ENCODE peak calls at places on chromosome X, in eight cellular contexts. R, T, L, S, I, N, X and A are unnamed samples.

GRCh38 chrX:130053236-130053635 is 57.1 kb downstream of the ELF4 start:
- DNase-seq in R (no peak), L (no peak), N (no peak), X (no peak), T (no peak), S (no peak), I (no peak), A (no peak)

GRCh38 chrX:13717697-13718483 is 16.5 kb downstream of the TRAPPC2 start:
- DNase-seq in X (no peak), T (no peak), N (no peak), S (peak; percentile 43), L (no peak), I (no peak), R (no peak), A (no peak)

GRCh38 chrX:40096395-40097091 is 1.2 kb downstream of the BCOR start:
- DNase-seq in L (peak; percentile 30), S (no peak), N (peak; percentile 36), X (no peak), I (no peak), R (no peak), T (peak; percentile 60), A (peak; percentile 31)

GRCh38 chrX:115449742-115450141 is 111.2 kb upstream of the PLS3 start:
- DNase-seq in S (no peak), R (no peak), I (no peak), L (no peak), X (no peak), N (no peak), T (peak; percentile 56), A (peak; percentile 13)

GRCh38 chrX:153388722-153389459 is 12.3 kb downstream of the PNMA6E start:
- DNase-seq in L (no peak), N (no peak), R (no peak), T (no peak), S (no peak), I (no peak), X (no peak), A (no peak)

GRCh38 chrX:13110427-13111324 is 66.3 kb upstream of the FAM9C start:
- DNase-seq in R (peak; percentile 79), S (peak; percentile 83), T (peak; percentile 30), X (no peak), N (peak; percentile 62), I (no peak), L (no peak), A (peak; percentile 92)

GRCh38 chrX:96770315-96770714 is 85.7 kb downstream of the DIAPH2 start:
- DNase-seq in I (no peak), X (no peak), T (no peak), R (peak; percentile 6), S (no peak), N (peak; percentile 7), L (no peak), A (peak; percentile 29)

GRCh38 chrX:3522016-3522690 is 175.7 kb upstream of the MXRA5 start:
- DNase-seq in R (no peak), X (no peak), S (peak; percentile 79), I (no peak), L (no peak), N (no peak), T (no peak), A (no peak)

GRCh38 chrX:47232197-47232802 is 509 bp upstream of the USP11 start:
- DNase-seq in I (no peak), S (no peak), X (no peak), L (no peak), N (no peak), R (peak; percentile 46), T (no peak), A (no peak)

GRCh38 chrX:23616361-23616760 is 50.9 kb upstream of the PRDX4 start:
- DNase-seq in X (no peak), L (no peak), R (peak; percentile 37), N (peak; percentile 8), S (no peak), T (no peak), I (no peak), A (peak; percentile 27)

GRCh38 chrX:69021095-69021494 is 144.2 kb downstream of the PJA1 start:
- DNase-seq in T (no peak), R (no peak), S (no peak), N (no peak), I (no peak), L (no peak), X (no peak), A (no peak)

GRCh38 chrX:12721042-12721441 is 70.2 kb upstream of the PRPS2 start:
- DNase-seq in T (no peak), X (no peak), L (no peak), R (peak; percentile 2), N (no peak), I (no peak), S (no peak), A (no peak)

GRCh38 chrX:102745513-102746133 is 25.1 kb downstream of the GPRASP3 start:
- DNase-seq in I (no peak), T (peak; percentile 9), R (no peak), X (no peak), L (peak; percentile 33), S (no peak), N (no peak), A (no peak)

GRCh38 chrX:50609796-50610195 is 139.2 kb upstream of the DGKK start:
- DNase-seq in S (no peak), X (no peak), L (no peak), N (no peak), R (peak; percentile 56), T (no peak), I (no peak), A (no peak)

GRCh38 chrX:633655-634305 is 3.2 kb downstream of the SHOX start:
- DNase-seq in N (no peak), L (no peak), X (no peak), R (no peak), S (no peak), T (no peak), I (no peak), A (no peak)

GRCh38 chrX:46575991-46576392 is 2.4 kb downstream of the CHST7 start:
- DNase-seq in R (peak; percentile 57), N (no peak), S (no peak), T (no peak), X (no peak), I (no peak), L (peak; percentile 12), A (peak; percentile 63)

GRCh38 chrX:21375795-21376069 is 1.5 kb downstream of the CNKSR2 start:
- DNase-seq in X (no peak), R (no peak), N (peak; percentile 38), S (no peak), I (no peak), T (no peak), L (peak; percentile 1), A (no peak)

GRCh38 chrX:41561045-41561444 is 113.9 kb downstream of the NYX start:
- DNase-seq in T (no peak), I (no peak), X (peak; percentile 22), R (peak; percentile 68), N (peak; percentile 5), L (peak; percentile 2), S (no peak), A (peak; percentile 50)

GRCh38 chrX:52346462-52347165 is 22.2 kb upstream of the XAGE2 start:
- DNase-seq in L (no peak), S (no peak), N (no peak), T (no peak), I (no peak), X (no peak), R (peak; percentile 70), A (peak; percentile 53)

GRCh38 chrX:118420462-118420861 is 74.6 kb downstream of the WDR44 start:
- DNase-seq in L (no peak), X (no peak), S (peak; percentile 3), N (no peak), I (no peak), T (no peak), R (peak; percentile 11), A (peak; percentile 46)

GRCh38 chrX:14591976-14592375 is 62.6 kb downstream of the GLRA2 start:
- DNase-seq in S (no peak), N (no peak), X (no peak), L (no peak), R (peak; percentile 0), I (no peak), T (no peak), A (no peak)

DNA sequence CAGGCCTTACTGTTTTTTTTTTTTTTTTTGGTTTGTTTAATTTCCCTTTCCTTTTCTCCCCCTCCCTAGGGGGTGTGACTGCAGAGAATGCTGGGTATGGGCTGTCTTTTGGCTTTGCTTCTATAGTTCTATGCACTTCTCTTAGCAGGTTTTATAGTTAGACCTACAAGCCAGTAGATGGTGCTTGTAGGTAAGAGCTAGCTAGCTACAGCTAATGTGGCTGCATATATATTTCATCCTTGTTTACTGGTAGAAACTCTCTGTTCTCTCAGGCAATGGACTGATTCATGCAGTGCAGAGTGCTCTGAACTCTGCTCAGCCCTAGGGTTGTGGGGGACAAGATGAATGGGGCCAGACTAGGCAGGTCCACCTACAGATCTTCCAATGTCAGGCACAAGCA is 246.4 kb downstream of the SH2D1A start:
- DNase-seq in X (no peak), S (no peak), N (no peak), I (no peak), T (no peak), L (no peak), R (peak; percentile 2), A (no peak)
- TF ChIP-seq CTCF in X (no peak), S (no peak), N (no peak), I (no peak), T (no peak), L (no peak), R (no peak), A (no peak)

GRCh38 chrX:17744896-17745523 is 7.7 kb downstream of the SCML1 start:
- DNase-seq in I (no peak), N (no peak), X (no peak), S (no peak), L (no peak), R (peak; percentile 10), T (no peak), A (peak; percentile 14)
- TF ChIP-seq CTCF in I (no peak), N (peak; percentile 65), X (no peak), S (peak; percentile 25), L (no peak), R (peak; percentile 23), T (no peak), A (peak; percentile 43)

DNA sequence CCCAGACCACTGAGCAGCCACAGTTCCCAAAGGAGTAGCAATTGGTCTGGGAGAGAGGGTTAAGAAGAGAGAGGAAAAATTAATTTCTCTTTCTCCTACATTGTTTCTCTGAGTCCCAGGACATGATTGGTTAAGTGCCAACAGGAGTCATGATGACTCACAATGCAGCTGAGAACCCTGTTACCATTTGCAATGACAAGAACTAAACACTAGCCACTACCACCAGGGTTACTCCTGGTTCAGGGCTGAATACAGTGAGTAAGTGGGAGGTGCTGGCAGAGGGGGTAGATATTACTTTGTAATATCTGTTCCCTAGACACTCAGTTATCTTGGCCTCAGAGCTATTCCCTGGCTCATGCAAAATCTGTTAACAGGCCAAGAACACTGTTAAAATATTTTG is 18.0 kb downstream of the ETDC start:
- DNase-seq in R (peak; percentile 67), N (no peak), T (no peak), X (no peak), S (no peak), I (no peak), L (no peak), A (peak; percentile 67)
- TF ChIP-seq CTCF in R (no peak), N (no peak), T (no peak), X (no peak), S (no peak), I (no peak), L (no peak), A (no peak)

DNA sequence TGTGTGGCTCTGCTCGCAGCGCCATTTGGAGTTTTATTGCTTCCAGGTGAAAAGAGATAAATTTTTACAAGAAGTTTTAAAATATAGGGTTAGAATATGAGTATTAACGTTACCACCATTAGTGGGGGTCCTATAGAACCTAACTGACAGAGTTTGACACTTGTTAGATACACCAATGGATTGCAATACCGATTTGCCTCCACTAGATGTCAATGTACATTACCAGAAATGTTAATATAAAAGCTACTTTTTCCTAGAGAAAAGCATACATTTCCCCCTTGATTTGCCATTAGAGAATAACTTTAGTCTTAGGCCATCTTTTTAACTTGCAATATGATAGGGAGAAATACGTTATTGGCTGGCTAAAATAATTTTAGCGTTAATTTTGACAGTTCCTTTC is 108.4 kb downstream of the LINC00632 start:
- DNase-seq in I (no peak), R (peak; percentile 25), L (peak; percentile 9), S (no peak), X (no peak), N (peak; percentile 7), T (no peak), A (peak; percentile 51)
- TF ChIP-seq CTCF in I (peak; percentile 30), R (peak; percentile 39), L (peak; percentile 64), S (peak; percentile 55), X (peak; percentile 36), N (peak; percentile 48), T (no peak), A (peak; percentile 58)